ENCODE peak calls at places on chromosome 21, in nine cellular contexts. One of them, this sample, is unnamed.

GRCh38 chr21:35989185-35989735 is 71.1 kb downstream of the SETD4 start:
- DNase-seq in H1: no peak
- DNase-seq in right lobe of liver: no peak
- DNase-seq in esophagus squamous epithelium: no peak
- DNase-seq in tibial nerve: peak; percentile 42
- DNase-seq in heart left ventricle: no peak
- DNase-seq in uterus: no peak
- DNase-seq in NB4: no peak
- DNase-seq in A549: no peak
- DNase-seq in this sample: peak; percentile 4

GRCh38 chr21:36610201-36610600 is 88.7 kb upstream of the SIM2 start:
- DNase-seq in A549: no peak
- DNase-seq in uterus: no peak
- DNase-seq in esophagus squamous epithelium: no peak
- DNase-seq in heart left ventricle: no peak
- DNase-seq in tibial nerve: no peak
- DNase-seq in NB4: no peak
- DNase-seq in H1: no peak
- DNase-seq in right lobe of liver: no peak
- DNase-seq in this sample: no peak

GRCh38 chr21:25342811-25343210 is 264.5 kb downstream of the MRPL39 start:
- DNase-seq in tibial nerve: no peak
- DNase-seq in heart left ventricle: no peak
- DNase-seq in esophagus squamous epithelium: no peak
- DNase-seq in NB4: no peak
- DNase-seq in right lobe of liver: no peak
- DNase-seq in uterus: no peak
- DNase-seq in H1: no peak
- DNase-seq in A549: no peak
- DNase-seq in this sample: no peak

GRCh38 chr21:45981641-45982255 is at the start of gene COL6A1:
- DNase-seq in H1: peak; percentile 62
- DNase-seq in heart left ventricle: peak; percentile 80
- DNase-seq in right lobe of liver: peak; percentile 75
- DNase-seq in NB4: peak; percentile 49
- DNase-seq in A549: no peak
- DNase-seq in esophagus squamous epithelium: no peak
- DNase-seq in uterus: peak; percentile 80
- DNase-seq in tibial nerve: no peak
- DNase-seq in this sample: peak; percentile 73

GRCh38 chr21:39489380-39489924 is 37.7 kb downstream of the SH3BGR start:
- DNase-seq in uterus: no peak
- DNase-seq in esophagus squamous epithelium: no peak
- DNase-seq in tibial nerve: no peak
- DNase-seq in heart left ventricle: no peak
- DNase-seq in right lobe of liver: no peak
- DNase-seq in A549: no peak
- DNase-seq in H1: no peak
- DNase-seq in NB4: peak; percentile 7
- DNase-seq in this sample: no peak

GRCh38 chr21:46448108-46448507 is 10.6 kb upstream of the DIP2A start:
- DNase-seq in esophagus squamous epithelium: no peak
- DNase-seq in uterus: no peak
- DNase-seq in tibial nerve: no peak
- DNase-seq in right lobe of liver: no peak
- DNase-seq in heart left ventricle: no peak
- DNase-seq in H1: no peak
- DNase-seq in A549: no peak
- DNase-seq in NB4: no peak
- DNase-seq in this sample: no peak

GRCh38 chr21:42609806-42610205 is 43.6 kb upstream of the PDE9A start:
- DNase-seq in H1: no peak
- DNase-seq in esophagus squamous epithelium: no peak
- DNase-seq in A549: no peak
- DNase-seq in uterus: no peak
- DNase-seq in tibial nerve: no peak
- DNase-seq in right lobe of liver: no peak
- DNase-seq in heart left ventricle: no peak
- DNase-seq in NB4: peak; percentile 36
- DNase-seq in this sample: no peak

GRCh38 chr21:46099476-46099875 is 1.6 kb downstream of the COL6A2 start:
- DNase-seq in H1: peak; percentile 63
- DNase-seq in uterus: peak; percentile 54
- DNase-seq in tibial nerve: peak; percentile 13
- DNase-seq in NB4: no peak
- DNase-seq in A549: no peak
- DNase-seq in esophagus squamous epithelium: no peak
- DNase-seq in heart left ventricle: peak; percentile 38
- DNase-seq in right lobe of liver: no peak
- DNase-seq in this sample: no peak

GRCh38 chr21:18673789-18674188 is 270.2 kb upstream of the TMPRSS15 start:
- DNase-seq in esophagus squamous epithelium: no peak
- DNase-seq in H1: no peak
- DNase-seq in heart left ventricle: no peak
- DNase-seq in right lobe of liver: no peak
- DNase-seq in uterus: no peak
- DNase-seq in NB4: no peak
- DNase-seq in tibial nerve: no peak
- DNase-seq in A549: no peak
- DNase-seq in this sample: no peak

GRCh38 chr21:25080161-25080560 is 527.1 kb downstream of the MRPL39 start:
- DNase-seq in H1: no peak
- DNase-seq in uterus: no peak
- DNase-seq in A549: no peak
- DNase-seq in right lobe of liver: no peak
- DNase-seq in tibial nerve: no peak
- DNase-seq in heart left ventricle: no peak
- DNase-seq in esophagus squamous epithelium: no peak
- DNase-seq in NB4: no peak
- DNase-seq in this sample: no peak

GRCh38 chr21:33939224-33939623 is 23.6 kb upstream of the ATP5PO start:
- DNase-seq in H1: no peak
- DNase-seq in esophagus squamous epithelium: no peak
- DNase-seq in uterus: no peak
- DNase-seq in heart left ventricle: no peak
- DNase-seq in A549: no peak
- DNase-seq in NB4: no peak
- DNase-seq in right lobe of liver: no peak
- DNase-seq in tibial nerve: no peak
- DNase-seq in this sample: no peak

GRCh38 chr21:15421947-15422346 is 307.8 kb upstream of the USP25 start:
- DNase-seq in tibial nerve: no peak
- DNase-seq in uterus: no peak
- DNase-seq in heart left ventricle: no peak
- DNase-seq in A549: no peak
- DNase-seq in right lobe of liver: no peak
- DNase-seq in H1: no peak
- DNase-seq in NB4: no peak
- DNase-seq in esophagus squamous epithelium: no peak
- DNase-seq in this sample: no peak

DNA sequence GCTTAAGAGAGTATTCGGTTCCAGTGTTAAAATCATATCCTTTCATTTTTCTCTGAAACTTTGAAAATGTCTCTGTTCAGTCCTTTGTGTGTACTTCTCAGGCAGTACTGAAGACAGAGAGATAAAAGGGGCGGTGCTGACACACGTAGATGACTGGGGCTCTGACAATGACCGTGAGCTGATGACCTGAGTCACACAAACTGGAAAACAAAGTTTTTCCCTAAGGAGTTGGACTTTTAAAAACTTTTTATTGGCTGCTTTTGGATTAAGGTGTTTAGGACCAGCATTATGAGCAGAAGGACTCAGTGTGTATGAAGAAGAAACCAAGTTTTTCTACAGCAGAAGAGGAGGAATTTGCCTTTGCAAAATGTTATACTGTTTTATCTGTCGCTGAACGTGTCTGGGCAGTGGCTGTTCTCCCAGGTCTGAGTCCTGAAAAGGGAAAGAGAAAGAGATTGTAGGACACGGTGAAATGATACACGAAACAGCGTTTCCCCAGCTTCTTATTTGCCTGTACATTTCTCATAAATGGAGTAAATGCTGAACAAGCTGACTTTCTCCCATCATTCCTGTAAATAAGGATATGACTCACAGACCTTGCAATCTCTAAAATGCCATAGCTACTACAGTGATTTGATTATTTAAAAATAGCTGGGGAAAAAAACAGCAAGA is 51.5 kb downstream of the MAP3K7CL start:
- DNase-seq in NB4: no peak
- DNase-seq in heart left ventricle: no peak
- DNase-seq in uterus: no peak
- DNase-seq in tibial nerve: no peak
- DNase-seq in A549: peak; percentile 64
- DNase-seq in esophagus squamous epithelium: no peak
- DNase-seq in right lobe of liver: no peak
- DNase-seq in H1: no peak
- DNase-seq in this sample: no peak
- TF ChIP-seq POLR2A in NB4: no peak
- TF ChIP-seq POLR2A in heart left ventricle: no peak
- TF ChIP-seq POLR2A in uterus: no peak
- TF ChIP-seq POLR2A in tibial nerve: peak; percentile 10
- TF ChIP-seq POLR2A in A549: no peak
- TF ChIP-seq POLR2A in esophagus squamous epithelium: no peak
- TF ChIP-seq POLR2A in right lobe of liver: peak; percentile 67
- TF ChIP-seq POLR2A in H1: no peak
- TF ChIP-seq POLR2A in this sample: no peak

DNA sequence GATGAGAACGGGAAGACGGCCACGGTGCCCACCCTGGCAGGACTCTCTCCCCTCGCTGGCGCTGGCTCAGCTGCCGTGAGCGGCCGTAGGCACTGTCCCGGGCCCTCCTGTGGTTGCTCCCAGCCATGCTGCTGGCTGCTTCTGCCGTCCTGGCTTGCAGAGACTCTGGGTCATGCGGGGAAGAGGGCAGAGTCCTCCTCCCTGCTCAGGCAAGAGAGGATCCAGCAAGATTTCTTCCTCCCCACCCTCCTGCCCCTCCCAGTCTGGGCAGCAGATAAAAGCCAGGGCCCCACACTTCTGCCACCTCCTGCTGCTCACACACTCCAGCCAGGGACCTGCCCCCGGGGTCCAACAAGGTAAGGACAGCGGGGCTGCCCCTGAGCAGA is 60.1 kb downstream of the AGPAT3 start:
- DNase-seq in esophagus squamous epithelium: no peak
- DNase-seq in H1: peak; percentile 45
- DNase-seq in A549: no peak
- DNase-seq in heart left ventricle: no peak
- DNase-seq in uterus: no peak
- DNase-seq in tibial nerve: no peak
- DNase-seq in NB4: no peak
- DNase-seq in right lobe of liver: peak; percentile 80
- DNase-seq in this sample: peak; percentile 46
- TF ChIP-seq CTCF in esophagus squamous epithelium: no peak
- TF ChIP-seq CTCF in H1: no peak
- TF ChIP-seq CTCF in A549: no peak
- TF ChIP-seq CTCF in heart left ventricle: no peak
- TF ChIP-seq CTCF in uterus: no peak
- TF ChIP-seq CTCF in tibial nerve: no peak
- TF ChIP-seq CTCF in NB4: no peak
- TF ChIP-seq CTCF in right lobe of liver: no peak
- TF ChIP-seq CTCF in this sample: no peak

DNA sequence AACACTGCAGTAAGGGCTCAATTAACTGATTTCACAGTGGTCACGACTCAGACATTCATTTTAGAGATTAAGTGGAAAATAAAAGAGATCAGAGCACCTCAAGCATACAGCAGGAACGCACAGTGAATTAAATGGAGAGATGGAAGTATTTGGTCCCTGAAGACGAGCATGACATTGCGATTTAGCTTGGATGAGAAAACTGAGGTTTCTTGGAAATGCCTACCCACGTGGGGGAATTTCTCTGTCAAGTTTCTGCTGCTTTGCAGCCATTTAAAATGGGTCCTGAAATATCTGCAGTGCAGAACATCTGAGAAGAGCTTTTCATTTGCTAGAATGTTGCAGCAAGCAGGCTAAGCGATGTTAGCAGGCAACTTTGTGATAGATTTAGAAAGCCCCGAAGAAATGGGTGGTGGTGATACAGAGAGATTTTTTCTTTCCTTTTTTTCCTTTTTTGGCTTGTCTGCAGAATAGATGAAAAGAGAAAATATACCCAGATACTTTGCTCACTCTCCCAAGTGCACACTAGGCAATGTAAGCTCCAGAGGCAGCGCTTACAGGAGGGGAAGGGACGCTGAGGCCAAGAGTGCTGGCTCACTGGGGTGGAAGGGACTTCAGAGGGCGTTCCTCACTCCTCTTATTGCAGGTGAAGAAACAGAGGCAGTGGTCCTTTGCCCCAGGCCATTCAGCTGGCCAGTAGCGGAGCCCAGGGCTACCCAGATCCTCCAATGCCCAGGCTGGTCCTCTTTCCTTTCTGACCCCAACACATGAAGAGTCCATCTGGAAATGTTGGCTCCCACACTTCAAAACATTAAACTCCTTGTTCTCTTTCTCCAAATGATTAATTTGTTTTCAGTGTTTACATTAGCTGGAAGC is 257.9 kb downstream of the KCNJ6 start:
- DNase-seq in esophagus squamous epithelium: no peak
- DNase-seq in heart left ventricle: no peak
- DNase-seq in uterus: peak; percentile 33
- DNase-seq in right lobe of liver: no peak
- DNase-seq in A549: no peak
- DNase-seq in tibial nerve: no peak
- DNase-seq in H1: no peak
- DNase-seq in NB4: no peak
- DNase-seq in this sample: no peak
- H3K4me3 ChIP-seq in esophagus squamous epithelium: no peak overlapping the region
- H3K4me3 ChIP-seq in heart left ventricle: no peak overlapping the region
- H3K4me3 ChIP-seq in uterus: no peak overlapping the region
- H3K4me3 ChIP-seq in right lobe of liver: no peak overlapping the region
- H3K4me3 ChIP-seq in A549: no peak overlapping the region
- H3K4me3 ChIP-seq in tibial nerve: no peak overlapping the region
- H3K4me3 ChIP-seq in H1: no peak overlapping the region
- H3K4me3 ChIP-seq in NB4: no peak overlapping the region
- H3K4me3 ChIP-seq in this sample: no peak overlapping the region

GRCh38 chr21:34962136-34962535 is 87.0 kb downstream of the RUNX1 start:
- DNase-seq in uterus: no peak
- DNase-seq in H1: no peak
- DNase-seq in esophagus squamous epithelium: no peak
- DNase-seq in heart left ventricle: no peak
- DNase-seq in tibial nerve: no peak
- DNase-seq in NB4: no peak
- DNase-seq in right lobe of liver: no peak
- DNase-seq in A549: no peak
- DNase-seq in this sample: no peak

GRCh38 chr21:34960672-34961071 is 88.4 kb downstream of the RUNX1 start:
- DNase-seq in right lobe of liver: no peak
- DNase-seq in esophagus squamous epithelium: no peak
- DNase-seq in tibial nerve: no peak
- DNase-seq in heart left ventricle: no peak
- DNase-seq in H1: no peak
- DNase-seq in uterus: no peak
- DNase-seq in NB4: no peak
- DNase-seq in A549: no peak
- DNase-seq in this sample: no peak

GRCh38 chr21:34956416-34957316 is 92.4 kb downstream of the RUNX1 start:
- DNase-seq in esophagus squamous epithelium: no peak
- DNase-seq in tibial nerve: no peak
- DNase-seq in uterus: no peak
- DNase-seq in NB4: no peak
- DNase-seq in H1: no peak
- DNase-seq in heart left ventricle: no peak
- DNase-seq in A549: peak; percentile 4
- DNase-seq in right lobe of liver: no peak
- DNase-seq in this sample: no peak

GRCh38 chr21:34958040-34958439 is 91.1 kb downstream of the RUNX1 start:
- DNase-seq in tibial nerve: no peak
- DNase-seq in H1: no peak
- DNase-seq in esophagus squamous epithelium: no peak
- DNase-seq in A549: no peak
- DNase-seq in NB4: no peak
- DNase-seq in uterus: no peak
- DNase-seq in right lobe of liver: no peak
- DNase-seq in heart left ventricle: no peak
- DNase-seq in this sample: no peak

GRCh38 chr21:34959607-34960006 is 89.5 kb downstream of the RUNX1 start:
- DNase-seq in uterus: no peak
- DNase-seq in H1: no peak
- DNase-seq in heart left ventricle: no peak
- DNase-seq in A549: no peak
- DNase-seq in right lobe of liver: no peak
- DNase-seq in NB4: no peak
- DNase-seq in esophagus squamous epithelium: no peak
- DNase-seq in tibial nerve: no peak
- DNase-seq in this sample: no peak
- TF ChIP-seq POLR2A in uterus: no peak
- TF ChIP-seq POLR2A in H1: no peak
- TF ChIP-seq POLR2A in heart left ventricle: no peak
- TF ChIP-seq POLR2A in A549: no peak
- TF ChIP-seq POLR2A in right lobe of liver: no peak
- TF ChIP-seq POLR2A in NB4: no peak
- TF ChIP-seq POLR2A in esophagus squamous epithelium: no peak
- TF ChIP-seq POLR2A in tibial nerve: no peak
- TF ChIP-seq POLR2A in this sample: no peak

This sample was measured in thyroid gland.